ENCODE peak calls at places on chromosomes 13 and 19, in ten cellular contexts. Y, X, S, O, L, A, H, W, P and F are unnamed samples.

GRCh38 chr19:4606921-4607678 is 32.2 kb upstream of the TNFAIP8L1 start:
- DNase-seq in Y (no peak), X (no peak), S (peak; percentile 71), O (peak; percentile 76), L (peak; percentile 76), A (peak; percentile 87), H (no peak), W (no peak), P (no peak), F (no peak)

GRCh38 chr13:33859691-33860303 is 41.8 kb downstream of the RFC3 start:
- DNase-seq in Y (no peak), X (peak; percentile 4), S (no peak), O (no peak), L (no peak), A (no peak), H (no peak), W (no peak), P (no peak), F (no peak)

GRCh38 chr19:34943861-34944573 is 17.3 kb downstream of the ZNF30 start:
- DNase-seq in Y (no peak), X (no peak), S (no peak), O (no peak), L (no peak), A (no peak), H (no peak), W (no peak), P (no peak), F (no peak)

GRCh38 chr13:84927442-84928169 is 871.6 kb downstream of the SLITRK6 start:
- DNase-seq in Y (no peak), X (no peak), S (no peak), O (no peak), L (no peak), A (no peak), H (no peak), W (no peak), P (no peak), F (no peak)

GRCh38 chr13:53138369-53139036 is 109.9 kb downstream of the OLFM4 start:
- DNase-seq in Y (no peak), X (no peak), S (peak; percentile 38), O (peak; percentile 33), L (peak; percentile 8), A (no peak), H (no peak), W (no peak), P (no peak), F (no peak)

GRCh38 chr19:34308381-34309367 is 54.3 kb downstream of the GARRE1 start:
- DNase-seq in Y (no peak), X (peak; percentile 37), S (no peak), O (no peak), L (no peak), A (no peak), H (no peak), W (no peak), P (no peak), F (no peak)

GRCh38 chr13:44758595-44759221 is 182.6 kb upstream of the TSC22D1 start:
- DNase-seq in Y (peak; percentile 61), X (peak; percentile 98), S (no peak), O (no peak), L (peak; percentile 41), A (no peak), H (no peak), W (no peak), P (no peak), F (no peak)

GRCh38 chr13:109412232-109412935 is 374.0 kb downstream of the IRS2 start:
- DNase-seq in Y (peak; percentile 16), X (peak; percentile 76), S (peak; percentile 89), O (peak; percentile 57), L (peak; percentile 35), A (peak; percentile 77), H (no peak), W (no peak), P (no peak), F (peak; percentile 46)

GRCh38 chr19:1170938-1171754 is 2.9 kb downstream of the SBNO2 start:
- DNase-seq in Y (no peak), X (no peak), S (no peak), O (no peak), L (no peak), A (peak; percentile 40), H (no peak), W (no peak), P (no peak), F (peak; percentile 66)

GRCh38 chr19:1167687-1168561 is 6.1 kb downstream of the SBNO2 start:
- DNase-seq in Y (no peak), X (no peak), S (peak; percentile 48), O (no peak), L (no peak), A (no peak), H (peak; percentile 67), W (no peak), P (no peak), F (no peak)

GRCh38 chr19:1169921-1170885 is 3.9 kb downstream of the SBNO2 start:
- DNase-seq in Y (no peak), X (peak; percentile 70), S (peak; percentile 92), O (no peak), L (peak; percentile 57), A (no peak), H (no peak), W (no peak), P (no peak), F (peak; percentile 79)

GRCh38 chr19:1168562-1168873 is 5.5 kb downstream of the SBNO2 start:
- DNase-seq in Y (no peak), X (no peak), S (no peak), O (no peak), L (no peak), A (no peak), H (no peak), W (no peak), P (no peak), F (no peak)

DNA sequence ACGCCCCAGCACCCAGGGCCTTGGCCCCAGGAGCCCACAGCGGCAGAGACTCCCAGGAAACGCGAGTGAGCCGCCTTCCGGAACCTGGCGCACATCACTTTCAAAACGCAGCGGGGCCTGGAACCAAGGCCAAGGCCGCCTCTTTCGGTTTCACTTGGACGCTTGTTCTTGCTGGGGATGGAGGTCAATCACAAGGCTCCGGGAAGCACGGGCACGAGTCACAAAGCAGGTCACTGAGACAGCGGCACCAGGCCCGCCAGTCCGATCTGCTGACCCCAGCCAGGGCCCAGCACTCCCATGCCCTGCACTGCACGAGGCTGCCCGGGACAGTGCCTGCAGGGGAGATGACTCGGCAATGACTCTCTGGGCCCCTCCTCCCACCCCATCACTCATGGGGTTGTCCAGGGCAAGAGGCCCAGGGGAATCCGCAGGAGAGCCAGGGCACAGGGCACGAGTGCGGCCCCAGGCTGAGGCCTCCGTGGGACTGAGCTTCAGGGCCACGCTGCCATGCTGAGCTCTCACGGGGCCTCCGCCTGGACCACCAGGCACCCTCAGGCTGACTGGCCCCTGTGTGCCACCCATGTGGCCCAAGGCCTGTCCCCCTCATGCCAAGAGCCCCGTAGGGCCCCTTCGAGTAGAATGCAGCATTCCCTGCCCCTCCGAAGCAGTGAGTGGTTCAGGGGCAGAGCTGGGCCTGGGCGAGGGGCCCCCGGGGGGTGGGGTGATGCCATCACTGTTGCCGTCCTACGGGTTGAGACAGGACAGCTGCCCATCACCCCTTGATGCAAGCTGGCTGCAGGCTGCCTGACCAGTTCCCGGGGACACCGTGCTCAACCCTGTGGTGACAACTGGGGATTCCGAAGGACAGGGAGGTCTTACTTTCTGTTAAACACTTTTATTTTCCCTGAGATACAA is 4.9 kb downstream of the SBNO2 start:
- DNase-seq in Y (no peak), X (peak; percentile 75), S (peak; percentile 84), O (no peak), L (peak; percentile 73), A (no peak), H (no peak), W (no peak), P (no peak), F (no peak)
- H3K4me3 ChIP-seq in Y (peak overlapping the region; percentile 2), X (peak overlapping the region; percentile 86), S (peak overlapping the region; percentile 34), O (no peak overlapping the region), L (no peak overlapping the region), A (no peak overlapping the region), H (no peak overlapping the region), W (peak overlapping the region; percentile 91), P (peak overlapping the region; percentile 13), F (no peak overlapping the region)

DNA sequence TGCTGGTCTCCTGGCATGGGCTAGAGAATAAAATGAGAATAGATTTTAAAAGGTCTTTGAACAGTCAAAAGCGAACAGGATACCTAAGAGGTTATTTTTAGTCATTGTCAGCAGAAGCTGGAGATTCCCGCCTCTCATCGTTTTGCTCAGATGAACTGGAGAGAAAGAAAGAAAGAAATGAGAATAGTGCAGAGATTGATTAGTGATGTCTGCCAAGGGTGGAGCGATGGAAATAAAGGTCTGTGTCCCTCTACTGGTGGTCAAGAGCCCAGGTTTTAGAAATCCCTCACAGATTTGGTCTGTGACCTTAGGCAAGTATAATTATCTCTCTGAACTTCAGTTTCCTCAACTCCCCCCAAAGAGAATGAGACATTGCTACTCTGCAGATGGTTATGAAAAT is 5.4 kb downstream of the NCAN start:
- DNase-seq in Y (no peak), X (peak; percentile 20), S (no peak), O (no peak), L (no peak), A (no peak), H (no peak), W (no peak), P (no peak), F (no peak)
- TF ChIP-seq CTCF in Y (no peak), X (no peak), S (no peak), O (no peak), L (no peak), A (peak; percentile 18), H (no peak), W (no peak), P (no peak), F (no peak)

DNA sequence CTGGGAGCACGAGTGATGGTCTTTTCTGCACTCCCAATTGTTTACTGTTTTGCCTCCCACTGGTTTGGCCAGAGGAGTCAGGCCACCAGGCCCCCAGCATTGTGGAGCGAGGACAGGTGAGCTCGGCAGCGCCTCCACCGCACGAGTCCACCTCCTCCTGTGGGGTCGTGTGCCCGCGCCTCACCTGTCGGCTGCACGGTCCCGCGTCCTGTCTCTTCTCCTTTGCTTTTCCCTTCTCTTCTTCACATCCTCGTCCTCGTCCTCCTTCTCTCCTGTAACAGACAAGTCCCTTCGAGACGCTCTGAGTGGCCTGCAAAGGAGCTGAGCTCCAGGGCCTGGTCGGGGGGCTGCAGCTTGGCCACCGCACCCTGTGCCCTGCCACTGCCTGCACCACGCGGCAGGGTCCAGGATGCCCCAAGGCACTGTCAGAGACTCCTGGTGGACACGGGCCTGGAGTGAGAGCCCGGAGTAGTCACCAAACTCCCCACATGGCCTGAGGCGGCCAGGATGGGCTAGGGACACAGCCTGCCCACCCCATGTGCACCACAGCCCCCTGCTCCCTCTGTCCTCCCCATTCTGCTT is 11.4 kb downstream of the AKAP8 start:
- DNase-seq in Y (no peak), X (no peak), S (no peak), O (no peak), L (no peak), A (no peak), H (no peak), W (no peak), P (no peak), F (no peak)
- H3K36me3 ChIP-seq in Y (peaks cover 7% of the 10 kb centered on the region), X (peaks cover 39% of the 10 kb centered on the region), S (no peaks in the 10 kb centered on the region), O (peaks cover 67% of the 10 kb centered on the region), L (peaks cover 15% of the 10 kb centered on the region), A (peaks cover 5% of the 10 kb centered on the region), H (peaks cover 88% of the 10 kb centered on the region), W (peaks cover 7% of the 10 kb centered on the region), P (peaks cover 78% of the 10 kb centered on the region), F (peaks cover 30% of the 10 kb centered on the region)

DNA sequence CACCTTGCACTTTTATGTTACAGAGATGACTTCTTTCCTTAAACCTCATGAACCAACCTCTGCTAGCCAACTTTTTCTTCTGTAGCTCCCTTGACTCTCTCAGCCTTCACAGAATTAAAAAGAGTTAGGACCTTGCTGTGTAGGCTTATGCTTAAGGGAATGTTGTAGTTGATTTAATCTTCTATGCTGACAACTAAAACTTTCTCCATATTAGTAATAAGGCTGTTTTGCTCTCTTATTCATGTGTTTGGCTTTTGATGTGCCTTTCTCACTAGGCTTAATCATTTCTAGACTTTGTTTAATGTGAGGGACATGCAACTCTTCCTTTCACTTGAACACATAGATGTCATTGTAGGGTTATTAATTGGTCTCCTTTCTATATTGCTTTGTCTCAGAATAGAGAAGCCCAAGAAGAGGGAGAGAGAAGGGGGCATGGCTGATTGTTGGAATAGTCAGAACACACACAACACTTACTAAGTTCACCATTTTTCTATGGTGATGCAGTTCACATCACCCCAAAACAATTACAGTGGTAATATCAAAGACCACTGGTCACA is 509.5 kb downstream of the UQCRFS1 start:
- DNase-seq in Y (no peak), X (no peak), S (no peak), O (no peak), L (no peak), A (no peak), H (no peak), W (no peak), P (no peak), F (no peak)
- H3K4me3 ChIP-seq in Y (no peak overlapping the region), X (no peak overlapping the region), S (no peak overlapping the region), O (no peak overlapping the region), L (no peak overlapping the region), A (no peak overlapping the region), H (no peak overlapping the region), W (no peak overlapping the region), P (no peak overlapping the region), F (no peak overlapping the region)